ENCODE peak calls at places on chromosome 19, in six cellular contexts. A is uterus, F is glutamatergic neuron, Y is cardiac muscle cell, S is neural progenitor cell, Q is sigmoid colon. Z is an unnamed sample.

GRCh38 chr19:49255674-49256073 is 69.3 kb downstream of the SLC6A16 start:
- DNase-seq in S (no peak), A (no peak), Y (no peak), F (no peak), Q (no peak), Z (no peak)

GRCh38 chr19:10158071-10158470 is 36.7 kb downstream of the DNMT1 start:
- DNase-seq in S (no peak), A (no peak), Q (no peak), F (no peak), Y (no peak), Z (no peak)

GRCh38 chr19:39166571-39167391 is 30.0 kb upstream of the NCCRP1 start:
- DNase-seq in A (peak), Y (no peak), F (no peak), S (peak), Q (peak), Z (no peak)

GRCh38 chr19:12646551-12646950 is 20.0 kb downstream of the MAN2B1 start:
- DNase-seq in Y (no peak), Q (no peak), F (no peak), S (no peak), A (no peak), Z (no peak)

GRCh38 chr19:19594371-19594770 is 24.1 kb downstream of the PBX4 start:
- DNase-seq in F (no peak), A (no peak), S (no peak), Q (no peak), Y (no peak), Z (no peak)

GRCh38 chr19:41223431-41224234 is 4.6 kb downstream of the AXL start:
- DNase-seq in Y (peak), Q (peak), A (no peak), F (no peak), S (peak), Z (no peak)

GRCh38 chr19:19588546-19588945 is 29.9 kb downstream of the PBX4 start:
- DNase-seq in Y (no peak), F (no peak), S (no peak), A (no peak), Q (no peak), Z (no peak)

GRCh38 chr19:48858984-48859710 is 9.3 kb downstream of the PLEKHA4 start:
- DNase-seq in Y (no peak), F (peak), A (no peak), S (no peak), Q (no peak), Z (no peak)

GRCh38 chr19:12092065-12092867 is 27.7 kb downstream of the ZNF844 start:
- DNase-seq in A (peak), S (peak), Q (peak), F (peak), Y (peak), Z (no peak)

GRCh38 chr19:35120492-35120891 is 4.9 kb downstream of the FXYD3 start:
- DNase-seq in Y (peak), A (no peak), F (no peak), S (no peak), Q (no peak), Z (no peak)

GRCh38 chr19:6273701-6274601 is 5.8 kb downstream of the MLLT1 start:
- DNase-seq in S (no peak), Q (peak), A (peak), Y (peak), F (no peak), Z (no peak)

GRCh38 chr19:16441661-16442071 is 30.1 kb downstream of the EPS15L1 start:
- DNase-seq in Q (no peak), F (peak), A (no peak), Y (no peak), S (peak), Z (peak)

GRCh38 chr19:46372901-46373572 is 26.1 kb downstream of the PPP5C start:
- DNase-seq in S (peak), Y (peak), F (no peak), Q (peak), A (no peak), Z (peak)

GRCh38 chr19:15702590-15702930 is 25.3 kb upstream of the OR10H2 start:
- DNase-seq in Y (peak), S (no peak), F (no peak), Q (peak), A (peak), Z (no peak)

GRCh38 chr19:48636859-48637448 is at the start of gene DBP:
- DNase-seq in A (no peak), Y (no peak), S (no peak), Q (no peak), F (peak), Z (no peak)

GRCh38 chr19:18287836-18288772 is 6.7 kb upstream of the JUND start:
- DNase-seq in S (peak), F (no peak), Q (no peak), Y (no peak), A (no peak), Z (no peak)

GRCh38 chr19:33704271-33704670 is 82.5 kb downstream of the CHST8 start:
- DNase-seq in F (no peak), A (no peak), S (no peak), Q (peak), Y (no peak), Z (no peak)

GRCh38 chr19:50233308-50233910 is 30.0 kb downstream of the MYH14 start:
- DNase-seq in Q (no peak), S (no peak), F (no peak), A (no peak), Y (no peak), Z (no peak)

GRCh38 chr19:7540761-7541480 is 5.4 kb downstream of the PNPLA6 start:
- DNase-seq in S (peak), Y (peak), F (peak), Q (no peak), A (no peak), Z (no peak)

GRCh38 chr19:19460761-19461265 is 54.5 kb downstream of the TSSK6 start:
- DNase-seq in S (peak), Q (peak), A (no peak), Y (peak), F (peak), Z (peak)

GRCh38 chr19:4284176-4284958 is 5.3 kb downstream of the SHD start:
- DNase-seq in A (no peak), F (peak), Y (no peak), S (peak), Q (no peak), Z (no peak)

GRCh38 chr19:2666344-2666994 is 36.0 kb downstream of the GNG7 start:
- DNase-seq in Q (no peak), Y (no peak), S (no peak), A (no peak), F (no peak), Z (no peak)

GRCh38 chr19:40424637-40425449 is 949 bp downstream of the SERTAD1 start:
- DNase-seq in S (peak), Q (no peak), A (no peak), F (no peak), Y (peak), Z (no peak)

GRCh38 chr19:42075364-42075615 is 676 bp upstream of the ZNF574 start:
- DNase-seq in Q (no peak), A (no peak), S (no peak), Y (no peak), F (no peak), Z (no peak)

GRCh38 chr19:18855647-18856384 is 24.1 kb downstream of the UPF1 start:
- DNase-seq in Q (no peak), S (no peak), Y (no peak), F (no peak), A (no peak), Z (no peak)

GRCh38 chr19:17070421-17070820 is 4.8 kb downstream of the HAUS8 start:
- DNase-seq in F (no peak), A (no peak), Q (no peak), Y (no peak), S (no peak), Z (no peak)

GRCh38 chr19:57099199-57099661 is 20.6 kb upstream of the USP29 start:
- DNase-seq in Y (peak), S (peak), Q (peak), A (peak), F (peak), Z (peak)

GRCh38 chr19:18939922-18940775 is 868 bp downstream of the HOMER3 start:
- DNase-seq in S (peak), Q (peak), Y (peak), F (peak), A (peak), Z (peak)

GRCh38 chr19:23116802-23117571 is at the start of gene ZNF730:
- DNase-seq in A (no peak), Y (peak), Q (no peak), F (peak), S (peak), Z (peak)

GRCh38 chr19:34504273-34504808 is 22.8 kb downstream of the WTIP start:
- DNase-seq in A (no peak), F (no peak), S (no peak), Q (no peak), Y (no peak), Z (no peak)

GRCh38 chr19:4144666-4145261 is 8.7 kb upstream of the CREB3L3 start:
- DNase-seq in A (no peak), S (no peak), Q (no peak), F (no peak), Y (peak), Z (no peak)

GRCh38 chr19:18401580-18402112 is 4.2 kb upstream of the LRRC25 start:
- DNase-seq in F (no peak), A (no peak), Q (peak), S (peak), Y (peak), Z (peak)

GRCh38 chr19:8832132-8833021 is at the start of the genes MBD3L1 and ZNF558:
- DNase-seq in A (peak), Y (peak), F (peak), Q (peak), S (peak), Z (no peak)
- TF ChIP-seq CTCF in A (peak), Y (peak), F (no peak), Q (peak), S (no peak), Z (no peak)

DNA sequence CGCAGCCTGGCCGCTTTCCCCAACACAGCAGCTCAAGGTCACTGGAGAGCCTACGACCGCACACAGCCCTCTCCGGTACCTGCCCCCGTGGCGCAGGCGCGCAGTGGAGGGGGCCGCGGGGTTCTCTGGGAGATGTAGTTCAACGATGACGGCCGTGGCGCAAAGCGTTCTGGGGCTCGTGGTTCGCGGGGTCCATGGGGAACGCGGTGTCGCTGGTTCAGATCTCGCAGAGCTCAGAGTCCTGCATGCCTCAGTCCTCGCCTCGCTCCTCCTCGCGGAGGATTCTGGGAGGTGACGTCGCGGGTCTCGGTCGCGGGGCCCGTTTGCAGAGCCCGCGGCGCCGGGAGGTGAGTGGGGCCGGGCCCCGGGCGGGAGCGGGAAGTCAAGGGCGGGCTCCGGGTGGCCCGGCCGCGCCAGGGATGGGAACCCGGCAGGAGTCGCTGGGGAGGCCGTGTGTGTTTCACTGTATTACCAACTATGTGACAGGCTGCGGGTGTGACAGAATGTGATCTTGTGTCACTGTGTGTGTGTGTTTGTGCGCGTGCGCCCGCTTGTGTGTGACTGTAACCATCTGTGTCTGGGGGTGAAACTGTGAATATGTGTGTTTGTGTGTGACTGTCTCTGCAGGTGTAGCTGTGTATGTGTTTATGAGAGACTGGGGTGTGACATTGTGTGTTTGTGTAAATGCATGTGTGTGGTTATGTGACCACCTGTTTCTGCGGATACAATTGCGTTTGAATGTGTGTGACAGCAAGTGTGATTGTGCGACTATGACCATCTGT is at the start of gene ZNF527:
- DNase-seq in S (peak), Y (peak), Q (peak), A (peak), F (peak), Z (peak)
- TF ChIP-seq CTCF in S (no peak), Y (peak), Q (no peak), A (no peak), F (no peak), Z (no peak)

DNA sequence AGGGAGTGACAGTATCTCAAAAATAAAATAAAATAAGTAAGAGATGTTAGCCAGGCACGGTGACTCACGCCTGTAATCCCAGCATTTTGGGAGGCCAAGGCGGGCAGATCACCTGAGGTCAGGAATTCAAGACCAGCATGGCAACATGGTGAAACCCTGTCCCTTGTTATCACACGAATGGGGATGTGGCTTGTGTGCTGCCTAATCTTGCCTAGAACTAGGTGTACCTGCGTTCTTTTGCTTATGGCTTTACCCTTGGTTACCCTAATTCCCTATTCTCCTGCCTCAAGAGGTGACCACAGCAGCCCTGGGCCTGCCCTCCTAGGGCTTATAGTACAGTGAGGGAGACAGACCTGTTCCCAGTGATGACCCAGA is 6.3 kb upstream of the PVR start:
- DNase-seq in Y (no peak), S (no peak), Q (no peak), A (no peak), F (no peak), Z (no peak)
- TF ChIP-seq CTCF in Y (no peak), S (no peak), Q (no peak), A (no peak), F (no peak), Z (no peak)

GRCh38 chr19:58335630-58336029 is 8.8 kb downstream of the ZSCAN22 start:
- DNase-seq in Y (no peak), A (no peak), F (no peak), Q (no peak), S (no peak), Z (no peak)

GRCh38 chr19:58336820-58337219 is 10.0 kb downstream of the ZSCAN22 start:
- DNase-seq in A (no peak), F (no peak), S (no peak), Q (no peak), Y (no peak), Z (no peak)

GRCh38 chr19:58338336-58338735 is 11.5 kb downstream of the ZSCAN22 start:
- DNase-seq in A (no peak), Q (no peak), S (no peak), Y (no peak), F (no peak), Z (no peak)

GRCh38 chr19:58336216-58336615 is 9.4 kb downstream of the ZSCAN22 start:
- DNase-seq in F (no peak), S (no peak), Y (no peak), A (no peak), Q (no peak), Z (no peak)

DNA sequence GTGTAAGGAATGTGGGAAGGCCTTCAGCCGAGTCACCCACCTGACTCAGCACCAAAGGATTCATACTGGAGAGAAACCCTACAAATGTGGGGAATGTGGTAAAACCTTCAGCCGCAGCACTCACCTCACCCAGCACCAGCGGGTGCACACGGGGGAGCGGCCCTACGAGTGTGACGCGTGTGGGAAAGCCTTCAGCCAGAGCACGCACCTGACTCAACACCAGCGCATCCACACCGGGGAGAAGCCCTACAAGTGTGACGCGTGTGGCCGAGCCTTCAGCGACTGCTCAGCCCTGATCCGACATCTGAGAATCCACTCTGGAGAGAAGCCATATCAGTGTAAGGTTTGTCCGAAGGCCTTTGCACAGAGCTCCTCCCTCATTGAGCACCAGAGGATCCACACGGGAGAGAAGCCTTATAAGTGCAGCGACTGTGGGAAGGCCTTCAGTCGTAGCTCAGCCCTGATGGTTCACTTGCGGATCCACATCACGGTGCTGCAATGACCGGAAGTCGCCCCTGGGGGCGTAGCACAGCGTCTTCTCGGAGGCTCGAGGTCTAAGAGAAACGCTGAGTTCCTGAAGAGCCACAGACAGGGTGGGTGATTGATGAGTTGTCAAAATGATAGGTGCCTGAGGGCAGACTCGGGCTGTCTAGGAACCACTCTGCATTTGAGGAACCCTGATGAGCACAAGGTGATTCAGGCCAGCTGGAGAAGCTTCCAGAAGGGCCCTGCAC is 12.2 kb downstream of the ZSCAN22 start:
- DNase-seq in Y (no peak), Q (no peak), A (no peak), F (no peak), S (peak), Z (peak)
- TF ChIP-seq CTCF in Y (no peak), Q (no peak), A (no peak), F (no peak), S (peak), Z (peak)

GRCh38 chr19:374886-375235 is 30.3 kb upstream of the MIER2 start:
- DNase-seq in Q (peak), F (no peak), Y (no peak), S (no peak), A (no peak), Z (no peak)

GRCh38 chr19:372306-372890 is 27.8 kb upstream of the MIER2 start:
- DNase-seq in F (no peak), Y (peak), A (no peak), Q (peak), S (no peak), Z (no peak)

GRCh38 chr19:371501-372160 is 27.0 kb upstream of the MIER2 start:
- DNase-seq in A (no peak), Q (peak), S (no peak), Y (no peak), F (no peak), Z (no peak)

GRCh38 chr19:374183-374885 is 29.7 kb upstream of the MIER2 start:
- DNase-seq in S (no peak), A (no peak), Y (no peak), Q (peak), F (no peak), Z (no peak)

GRCh38 chr19:373391-374182 is 29.0 kb upstream of the MIER2 start:
- DNase-seq in A (no peak), Y (no peak), S (no peak), Q (peak), F (no peak), Z (no peak)
- TF ChIP-seq CTCF in A (no peak), Y (no peak), S (no peak), Q (no peak), F (no peak), Z (no peak)

GRCh38 chr19:56071151-56071550 is 49.9 kb downstream of the ZNF787 start:
- DNase-seq in Y (no peak), A (no peak), F (peak), S (peak), Q (no peak), Z (peak)
- TF ChIP-seq CTCF in Y (peak), A (no peak), F (peak), S (peak), Q (no peak), Z (peak)

Z was measured in endothelial cell.